ENCODE peak calls at places on chromosomes 3 and 15, in nine cellular contexts. J, Z, L, Q, C, D, N, K and R are unnamed samples.

GRCh38 chr3:155086041-155086440 is 5.9 kb downstream of the MME start:
- DNase-seq in J (no peak), Z (no peak), L (no peak), Q (no peak), C (no peak), D (no peak), N (no peak), K (no peak), R (no peak)

GRCh38 chr3:185353823-185354614 is 8.9 kb upstream of the MAP3K13 start:
- DNase-seq in J (peak), Z (peak), L (peak), Q (peak), C (peak), D (peak), N (peak), K (peak), R (no peak)

GRCh38 chr3:61605589-61606175 is 44.3 kb downstream of the PTPRG start:
- DNase-seq in J (no peak), Z (no peak), L (no peak), Q (no peak), C (no peak), D (no peak), N (no peak), K (no peak), R (no peak)

GRCh38 chr15:32716216-32716959 is 1.4 kb upstream of the GREM1 start:
- DNase-seq in J (no peak), Z (no peak), L (no peak), Q (no peak), C (no peak), D (no peak), N (no peak), K (no peak), R (no peak)

GRCh38 chr3:65412591-65412990 is 626.1 kb downstream of the MAGI1 start:
- DNase-seq in J (no peak), Z (peak), L (peak), Q (no peak), C (no peak), D (no peak), N (peak), K (no peak), R (no peak)

GRCh38 chr3:71702131-71703024 is 22.8 kb downstream of the EIF4E3 start:
- DNase-seq in J (no peak), Z (no peak), L (no peak), Q (no peak), C (no peak), D (no peak), N (no peak), K (no peak), R (no peak)

GRCh38 chr3:181103605-181104004 is 114.1 kb upstream of the DNAJC19 start:
- DNase-seq in J (no peak), Z (no peak), L (no peak), Q (no peak), C (no peak), D (no peak), N (peak), K (peak), R (no peak)

GRCh38 chr3:22161315-22161714 is 410.3 kb upstream of the ZNF385D start:
- DNase-seq in J (no peak), Z (no peak), L (no peak), Q (no peak), C (no peak), D (no peak), N (no peak), K (no peak), R (no peak)

GRCh38 chr3:71010731-71011455 is 572.6 kb downstream of the FOXP1 start:
- DNase-seq in J (no peak), Z (no peak), L (no peak), Q (peak), C (no peak), D (no peak), N (no peak), K (no peak), R (no peak)

GRCh38 chr3:4695846-4696245 is 202.7 kb downstream of the ITPR1 start:
- DNase-seq in J (no peak), Z (no peak), L (no peak), Q (peak), C (no peak), D (no peak), N (no peak), K (no peak), R (no peak)

GRCh38 chr15:79132770-79133169 is 42.2 kb upstream of the RASGRF1 start:
- DNase-seq in J (no peak), Z (no peak), L (no peak), Q (no peak), C (no peak), D (no peak), N (no peak), K (no peak), R (no peak)

GRCh38 chr15:27258287-27258686 is 287.3 kb downstream of the GABRG3 start:
- DNase-seq in J (no peak), Z (no peak), L (no peak), Q (no peak), C (no peak), D (no peak), N (no peak), K (no peak), R (no peak)

GRCh38 chr15:86178845-86179244 is 99.2 kb downstream of the AGBL1 start:
- DNase-seq in J (no peak), Z (no peak), L (no peak), Q (no peak), C (no peak), D (no peak), N (no peak), K (peak), R (no peak)
- TF ChIP-seq CTCF in J (no peak), Z (no peak), L (no peak), Q (no peak), C (peak), D (no peak), N (peak), K (peak), R (no peak)

DNA sequence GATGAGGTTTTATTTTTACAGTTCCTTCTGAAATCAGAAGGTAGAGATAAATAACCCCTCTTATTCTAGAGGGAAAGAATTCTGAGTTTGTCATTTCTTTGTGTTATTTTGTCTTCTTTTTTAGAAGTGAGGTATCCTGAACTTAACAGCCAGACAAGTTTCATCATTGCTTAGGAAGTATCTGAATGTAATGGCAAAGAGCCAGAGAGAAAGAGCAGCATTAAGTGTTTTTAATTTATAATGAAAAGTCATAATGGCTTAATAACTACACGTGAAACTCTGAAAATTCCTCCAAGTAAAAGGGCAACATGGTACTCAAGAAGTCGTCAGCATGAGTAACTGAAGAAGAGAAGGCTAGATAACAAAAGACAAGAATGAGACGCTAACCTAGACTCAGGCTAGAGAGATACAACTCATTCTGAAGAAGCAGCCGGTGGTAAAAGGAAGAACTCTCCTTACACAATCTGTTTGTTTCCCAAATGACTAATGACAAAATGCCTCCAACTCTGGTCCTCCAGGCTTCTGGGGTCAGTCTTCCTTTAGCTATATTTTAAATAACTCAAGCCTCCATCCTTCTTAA is 116.2 kb upstream of the NECTIN3 start:
- DNase-seq in J (no peak), Z (no peak), L (no peak), Q (peak), C (no peak), D (no peak), N (no peak), K (no peak), R (no peak)
- H3K27ac ChIP-seq in J (no peak), Z (no peak), L (no peak), Q (no peak), C (no peak), D (no peak), N (peak), K (peak), R (no peak)

DNA sequence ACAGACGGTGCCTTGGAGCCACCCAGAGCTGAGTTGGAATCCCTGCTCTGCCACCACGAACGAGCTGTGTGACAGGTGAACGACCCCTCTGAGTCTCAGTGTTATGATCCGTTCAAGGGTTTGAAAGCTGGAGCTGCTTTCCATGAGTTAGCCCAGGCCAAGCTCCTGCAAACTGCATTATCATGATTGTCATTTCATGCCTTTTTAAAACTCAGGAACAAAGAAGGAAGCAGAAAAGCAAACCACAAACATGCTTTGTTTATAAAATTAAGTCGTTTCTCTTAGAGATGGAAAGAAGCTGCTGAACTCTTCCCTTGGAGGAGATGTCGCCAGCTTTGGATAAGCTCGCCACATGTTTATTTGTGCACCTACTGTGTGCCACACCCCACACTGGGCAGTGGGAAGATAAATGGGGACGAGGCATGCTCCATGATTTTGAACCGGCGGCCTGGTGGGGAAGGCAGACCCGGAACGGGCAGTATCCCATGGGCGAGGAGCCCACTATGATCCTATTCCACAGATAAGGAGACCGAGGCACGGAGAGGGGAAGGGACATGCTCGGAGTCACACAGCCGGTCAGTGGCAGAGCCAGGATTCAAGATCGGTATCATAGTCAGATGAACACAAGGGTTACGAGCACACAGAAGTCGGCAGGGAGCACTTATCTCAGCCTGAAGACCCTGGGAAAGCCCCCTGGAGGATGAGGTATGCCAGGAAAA is 15.9 kb downstream of the HRH1 start:
- DNase-seq in J (peak), Z (no peak), L (no peak), Q (peak), C (no peak), D (no peak), N (no peak), K (no peak), R (no peak)
- TF ChIP-seq CTCF in J (no peak), Z (no peak), L (no peak), Q (no peak), C (no peak), D (no peak), N (no peak), K (no peak), R (no peak)

DNA sequence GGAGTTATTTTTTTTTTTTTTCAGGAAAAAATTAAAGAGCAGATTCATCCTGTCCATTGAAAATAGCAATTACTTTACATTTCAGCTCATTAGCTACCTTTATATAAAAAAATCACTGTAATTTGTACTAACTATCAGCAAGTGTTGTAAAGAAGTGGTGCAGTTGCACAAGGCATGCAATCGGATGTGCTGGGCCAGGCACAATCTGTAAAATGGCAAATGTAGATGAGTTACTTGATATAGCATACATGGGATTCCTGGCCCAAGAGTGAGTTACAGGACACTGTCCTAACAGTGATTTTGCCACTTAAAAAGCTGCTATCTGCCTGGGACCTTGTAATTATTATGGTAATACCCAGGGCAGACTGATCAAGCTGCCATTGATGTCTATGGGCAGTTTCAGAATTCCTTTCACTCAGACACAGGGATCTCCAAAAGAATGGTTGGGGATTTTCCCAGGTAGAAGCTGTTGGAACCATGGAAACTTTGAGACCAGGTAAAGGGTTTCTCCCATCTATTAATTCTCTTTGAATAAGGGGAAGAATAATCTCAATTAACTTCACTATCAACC is 182.2 kb upstream of the ICE2 start:
- DNase-seq in J (no peak), Z (no peak), L (no peak), Q (no peak), C (no peak), D (no peak), N (no peak), K (peak), R (no peak)
- H3K27ac ChIP-seq in J (peak), Z (peak), L (no peak), Q (no peak), C (peak), D (peak), N (no peak), K (peak), R (no peak)

GRCh38 chr3:30687930-30688570 is 81.6 kb downstream of the TGFBR2 start:
- DNase-seq in J (no peak), Z (no peak), L (no peak), Q (no peak), C (no peak), D (no peak), N (no peak), K (no peak), R (no peak)

GRCh38 chr3:30686799-30687198 is 80.4 kb downstream of the TGFBR2 start:
- DNase-seq in J (no peak), Z (no peak), L (no peak), Q (no peak), C (no peak), D (no peak), N (no peak), K (no peak), R (no peak)

GRCh38 chr3:30690199-30690598 is 83.8 kb downstream of the TGFBR2 start:
- DNase-seq in J (no peak), Z (no peak), L (no peak), Q (no peak), C (no peak), D (no peak), N (no peak), K (no peak), R (no peak)

GRCh38 chr3:30689202-30689641 is 82.8 kb downstream of the TGFBR2 start:
- DNase-seq in J (no peak), Z (no peak), L (peak), Q (peak), C (no peak), D (no peak), N (peak), K (peak), R (no peak)

DNA sequence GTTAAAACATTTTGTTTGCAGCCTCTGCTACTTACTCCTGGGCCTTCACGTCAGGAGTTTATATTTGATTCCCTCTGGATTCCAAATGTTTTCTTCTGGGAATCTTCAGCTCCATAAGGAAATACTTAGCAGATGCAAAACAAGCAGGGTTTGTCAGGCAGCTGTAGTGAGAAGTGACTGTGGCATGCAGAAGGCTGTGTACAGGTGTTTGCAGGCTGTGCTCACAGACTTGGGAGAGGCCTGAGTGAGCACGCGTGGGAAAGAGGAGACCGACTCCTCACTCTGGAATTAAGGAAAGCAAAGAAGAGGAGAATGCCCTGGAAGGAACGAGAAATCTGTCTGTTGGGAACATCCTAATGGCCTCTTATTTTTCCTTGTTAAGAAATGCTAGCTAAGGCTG is 82.4 kb downstream of the TGFBR2 start:
- DNase-seq in J (no peak), Z (no peak), L (no peak), Q (peak), C (no peak), D (no peak), N (no peak), K (no peak), R (no peak)
- TF ChIP-seq CTCF in J (no peak), Z (no peak), L (no peak), Q (no peak), C (no peak), D (no peak), N (no peak), K (no peak), R (no peak)

GRCh38 chr3:123672429-123673146 is 87.7 kb upstream of the HACD2 start:
- DNase-seq in J (no peak), Z (no peak), L (no peak), Q (no peak), C (no peak), D (no peak), N (no peak), K (no peak), R (no peak)

GRCh38 chr3:123667784-123668183 is 82.9 kb upstream of the HACD2 start:
- DNase-seq in J (no peak), Z (peak), L (no peak), Q (peak), C (no peak), D (no peak), N (no peak), K (no peak), R (no peak)

GRCh38 chr3:123664771-123665170 is 79.9 kb upstream of the HACD2 start:
- DNase-seq in J (no peak), Z (no peak), L (no peak), Q (peak), C (no peak), D (no peak), N (no peak), K (no peak), R (no peak)

GRCh38 chr3:123670743-123671142 is 85.9 kb upstream of the HACD2 start:
- DNase-seq in J (no peak), Z (no peak), L (no peak), Q (no peak), C (no peak), D (no peak), N (no peak), K (no peak), R (no peak)

DNA sequence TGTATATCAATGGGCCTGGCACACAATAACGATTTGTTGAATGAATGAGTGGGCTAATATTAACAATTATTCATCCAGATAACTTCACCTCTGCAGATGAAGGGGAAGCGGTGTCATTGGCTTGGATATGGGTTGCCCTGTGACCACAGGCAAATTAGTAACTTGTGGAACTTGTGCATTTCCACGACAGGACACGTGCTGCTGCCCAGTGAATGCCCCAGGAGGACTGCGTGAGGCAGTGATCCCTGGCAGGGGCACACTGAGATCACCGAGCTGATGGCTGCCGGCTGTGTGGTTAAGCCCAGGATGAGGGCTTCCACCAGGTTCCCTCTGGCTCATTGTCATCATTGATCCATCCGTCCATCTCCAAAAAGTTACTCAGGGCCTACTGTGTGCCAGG is 84.1 kb upstream of the HACD2 start:
- DNase-seq in J (no peak), Z (no peak), L (no peak), Q (no peak), C (no peak), D (no peak), N (no peak), K (no peak), R (no peak)
- H3K27ac ChIP-seq in J (peak), Z (no peak), L (no peak), Q (no peak), C (no peak), D (no peak), N (no peak), K (no peak), R (no peak)

DNA sequence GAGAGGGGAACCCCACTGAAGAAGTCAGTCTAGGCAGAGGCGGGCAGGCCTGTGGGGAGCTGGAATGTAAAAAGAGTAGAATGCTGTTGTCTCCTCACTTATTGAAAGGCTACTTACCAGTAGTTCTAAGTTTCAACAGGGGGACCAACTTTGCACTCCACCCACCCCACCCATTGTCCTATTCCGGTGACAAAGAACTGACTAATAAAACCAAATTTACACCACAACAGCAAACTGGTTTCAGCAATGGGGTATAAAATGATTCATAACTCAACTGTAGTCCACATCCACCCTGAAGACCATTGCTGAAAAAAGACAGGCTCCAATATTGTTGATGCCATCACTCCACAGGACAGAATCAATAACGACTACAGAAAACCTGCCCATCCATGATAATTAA is 80.2 kb downstream of the ABI3BP start:
- DNase-seq in J (no peak), Z (no peak), L (no peak), Q (no peak), C (no peak), D (no peak), N (no peak), K (no peak), R (no peak)
- TF ChIP-seq CTCF in J (no peak), Z (no peak), L (no peak), Q (no peak), C (no peak), D (no peak), N (no peak), K (no peak), R (no peak)

DNA sequence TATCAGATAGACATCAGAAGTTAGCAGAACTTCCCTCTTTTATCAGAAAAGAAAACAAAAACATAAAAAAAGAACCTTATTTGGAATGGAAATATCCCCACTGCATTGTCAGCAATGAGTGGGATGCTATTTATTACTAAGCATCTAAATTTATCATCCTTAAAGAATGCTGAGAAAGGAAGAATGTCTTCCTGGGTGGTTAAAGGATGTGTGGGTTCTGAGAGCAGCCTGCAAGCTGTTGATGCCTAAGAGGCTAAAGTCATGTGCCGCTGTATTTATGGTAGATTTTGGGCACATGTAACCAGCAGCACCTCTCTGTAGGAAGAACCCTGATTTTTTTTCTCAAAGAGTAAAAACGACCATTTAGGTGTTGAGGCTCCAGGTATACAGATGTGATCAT is 15.5 kb downstream of the LDHAL6B start:
- DNase-seq in J (no peak), Z (no peak), L (no peak), Q (peak), C (no peak), D (no peak), N (no peak), K (no peak), R (no peak)
- H3K27ac ChIP-seq in J (peak), Z (no peak), L (no peak), Q (no peak), C (no peak), D (no peak), N (no peak), K (no peak), R (peak)